ENCODE peak calls at places on chromosomes 5 and 9, in seven cellular contexts. One of them, this sample, is unnamed. For H3K4me1, the result is how much of the 10 kb centered on the place peaks cover.

GRCh38 chr5:148976569-148977321 is 86.1 kb downstream of the SH3TC2 start:
- DNase-seq in cardiac muscle cell: no peak
- DNase-seq in IMR-90: peak
- DNase-seq in prostate gland: peak
- DNase-seq in body of pancreas: no peak
- DNase-seq in psoas muscle: no peak
- DNase-seq in thyroid gland: no peak
- DNase-seq in this sample: no peak

GRCh38 chr5:170523830-170524229 is 20.0 kb downstream of the KCNIP1 start:
- DNase-seq in cardiac muscle cell: no peak
- DNase-seq in IMR-90: no peak
- DNase-seq in prostate gland: no peak
- DNase-seq in body of pancreas: no peak
- DNase-seq in psoas muscle: no peak
- DNase-seq in thyroid gland: no peak
- DNase-seq in this sample: no peak

GRCh38 chr5:10607666-10608442 is 44.0 kb downstream of the ANKRD33B start:
- DNase-seq in cardiac muscle cell: peak
- DNase-seq in IMR-90: peak
- DNase-seq in prostate gland: no peak
- DNase-seq in body of pancreas: no peak
- DNase-seq in psoas muscle: peak
- DNase-seq in thyroid gland: peak
- DNase-seq in this sample: no peak

GRCh38 chr5:115389799-115390382 is 93.4 kb upstream of the CCDC112 start:
- DNase-seq in cardiac muscle cell: no peak
- DNase-seq in IMR-90: no peak
- DNase-seq in prostate gland: no peak
- DNase-seq in body of pancreas: no peak
- DNase-seq in psoas muscle: no peak
- DNase-seq in thyroid gland: peak
- DNase-seq in this sample: no peak

GRCh38 chr9:85178486-85178885 is 509.0 kb downstream of the NTRK2 start:
- DNase-seq in cardiac muscle cell: peak
- DNase-seq in IMR-90: no peak
- DNase-seq in prostate gland: no peak
- DNase-seq in body of pancreas: no peak
- DNase-seq in psoas muscle: no peak
- DNase-seq in thyroid gland: peak
- DNase-seq in this sample: no peak

GRCh38 chr5:31075981-31076380 is 117.5 kb upstream of the CDH6 start:
- DNase-seq in cardiac muscle cell: no peak
- DNase-seq in IMR-90: no peak
- DNase-seq in prostate gland: no peak
- DNase-seq in body of pancreas: no peak
- DNase-seq in psoas muscle: no peak
- DNase-seq in thyroid gland: no peak
- DNase-seq in this sample: no peak

GRCh38 chr5:159961176-159961689 is 45.0 kb downstream of the ADRA1B start:
- DNase-seq in cardiac muscle cell: no peak
- DNase-seq in IMR-90: no peak
- DNase-seq in prostate gland: no peak
- DNase-seq in body of pancreas: no peak
- DNase-seq in psoas muscle: no peak
- DNase-seq in thyroid gland: no peak
- DNase-seq in this sample: no peak

GRCh38 chr5:116176124-116176523 is 91.3 kb downstream of the COMMD10 start:
- DNase-seq in cardiac muscle cell: no peak
- DNase-seq in IMR-90: peak
- DNase-seq in prostate gland: no peak
- DNase-seq in body of pancreas: no peak
- DNase-seq in psoas muscle: no peak
- DNase-seq in thyroid gland: no peak
- DNase-seq in this sample: no peak

GRCh38 chr5:6820851-6821479 is 107.7 kb downstream of the TENT4A start:
- DNase-seq in cardiac muscle cell: peak
- DNase-seq in IMR-90: no peak
- DNase-seq in prostate gland: no peak
- DNase-seq in body of pancreas: peak
- DNase-seq in psoas muscle: no peak
- DNase-seq in thyroid gland: no peak
- DNase-seq in this sample: peak

GRCh38 chr9:86714976-86715375 is 232.3 kb downstream of the GAS1 start:
- DNase-seq in cardiac muscle cell: no peak
- DNase-seq in IMR-90: peak
- DNase-seq in prostate gland: no peak
- DNase-seq in body of pancreas: no peak
- DNase-seq in psoas muscle: no peak
- DNase-seq in thyroid gland: no peak
- DNase-seq in this sample: no peak

GRCh38 chr9:113486327-113486726 is 22.8 kb downstream of the RGS3 start:
- DNase-seq in cardiac muscle cell: no peak
- DNase-seq in IMR-90: no peak
- DNase-seq in prostate gland: no peak
- DNase-seq in body of pancreas: no peak
- DNase-seq in psoas muscle: no peak
- DNase-seq in thyroid gland: no peak
- DNase-seq in this sample: no peak

GRCh38 chr5:40904205-40904993 is 4.9 kb upstream of the C7 start:
- DNase-seq in cardiac muscle cell: peak
- DNase-seq in IMR-90: peak
- DNase-seq in prostate gland: peak
- DNase-seq in body of pancreas: peak
- DNase-seq in psoas muscle: peak
- DNase-seq in thyroid gland: peak
- DNase-seq in this sample: no peak

GRCh38 chr5:10467281-10468198 is 25.9 kb downstream of the ROPN1L start:
- DNase-seq in cardiac muscle cell: no peak
- DNase-seq in IMR-90: peak
- DNase-seq in prostate gland: no peak
- DNase-seq in body of pancreas: no peak
- DNase-seq in psoas muscle: no peak
- DNase-seq in thyroid gland: peak
- DNase-seq in this sample: no peak

GRCh38 chr5:140341591-140341990 is 4.8 kb downstream of the HBEGF start:
- DNase-seq in cardiac muscle cell: no peak
- DNase-seq in IMR-90: no peak
- DNase-seq in prostate gland: no peak
- DNase-seq in body of pancreas: no peak
- DNase-seq in psoas muscle: peak
- DNase-seq in thyroid gland: no peak
- DNase-seq in this sample: no peak

GRCh38 chr5:172665049-172665541 is 24.0 kb downstream of the NEURL1B start:
- DNase-seq in cardiac muscle cell: no peak
- DNase-seq in IMR-90: no peak
- DNase-seq in prostate gland: no peak
- DNase-seq in body of pancreas: no peak
- DNase-seq in psoas muscle: no peak
- DNase-seq in thyroid gland: no peak
- DNase-seq in this sample: no peak

GRCh38 chr9:3088166-3088702 is 244.3 kb upstream of the PUM3 start:
- DNase-seq in cardiac muscle cell: no peak
- DNase-seq in IMR-90: no peak
- DNase-seq in prostate gland: no peak
- DNase-seq in body of pancreas: no peak
- DNase-seq in psoas muscle: no peak
- DNase-seq in thyroid gland: no peak
- DNase-seq in this sample: no peak

GRCh38 chr9:126702501-126703329 is 89.0 kb downstream of the LMX1B start:
- DNase-seq in cardiac muscle cell: peak
- DNase-seq in IMR-90: no peak
- DNase-seq in prostate gland: no peak
- DNase-seq in body of pancreas: no peak
- DNase-seq in psoas muscle: no peak
- DNase-seq in thyroid gland: no peak
- DNase-seq in this sample: no peak

GRCh38 chr9:70165006-70165602 is 93.7 kb upstream of the SMC5 start:
- DNase-seq in cardiac muscle cell: no peak
- DNase-seq in IMR-90: peak
- DNase-seq in prostate gland: no peak
- DNase-seq in body of pancreas: no peak
- DNase-seq in psoas muscle: no peak
- DNase-seq in thyroid gland: peak
- DNase-seq in this sample: no peak

GRCh38 chr5:57841671-57842375 is 359.2 kb upstream of the ACTBL2 start:
- DNase-seq in cardiac muscle cell: peak
- DNase-seq in IMR-90: peak
- DNase-seq in prostate gland: no peak
- DNase-seq in body of pancreas: no peak
- DNase-seq in psoas muscle: no peak
- DNase-seq in thyroid gland: no peak
- DNase-seq in this sample: no peak

GRCh38 chr9:113431181-113431580 is 20.6 kb downstream of the C9orf43 start:
- DNase-seq in cardiac muscle cell: no peak
- DNase-seq in IMR-90: no peak
- DNase-seq in prostate gland: no peak
- DNase-seq in body of pancreas: no peak
- DNase-seq in psoas muscle: no peak
- DNase-seq in thyroid gland: no peak
- DNase-seq in this sample: no peak

DNA sequence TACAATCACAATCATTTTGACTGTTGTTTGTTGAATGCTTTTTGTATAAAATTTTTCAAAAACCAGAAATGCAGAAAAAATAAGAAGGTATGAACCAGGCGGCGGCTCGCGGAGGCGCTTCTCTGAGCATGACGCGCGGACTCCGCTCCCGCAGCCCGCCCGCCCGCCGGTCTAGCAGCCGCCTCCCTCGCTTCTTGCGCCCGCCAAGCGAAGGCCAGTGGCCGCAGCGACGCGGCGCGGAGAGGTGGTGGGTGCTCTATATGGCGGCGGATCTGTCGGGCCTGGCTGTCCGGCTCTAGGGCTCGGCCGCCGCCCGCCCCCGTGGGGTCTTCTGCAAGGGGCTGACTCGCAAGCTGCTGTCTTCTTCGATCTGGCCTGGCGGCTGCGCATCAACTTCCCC is 93.8 kb downstream of the ANKRD18A start:
- DNase-seq in cardiac muscle cell: no peak
- DNase-seq in IMR-90: no peak
- DNase-seq in prostate gland: no peak
- DNase-seq in body of pancreas: no peak
- DNase-seq in psoas muscle: no peak
- DNase-seq in thyroid gland: no peak
- DNase-seq in this sample: no peak
- H3K4me3 ChIP-seq in cardiac muscle cell: no peak
- H3K4me3 ChIP-seq in IMR-90: no peak
- H3K4me3 ChIP-seq in prostate gland: no peak
- H3K4me3 ChIP-seq in body of pancreas: no peak
- H3K4me3 ChIP-seq in psoas muscle: no peak
- H3K4me3 ChIP-seq in thyroid gland: no peak
- H3K4me3 ChIP-seq in this sample: no peak

DNA sequence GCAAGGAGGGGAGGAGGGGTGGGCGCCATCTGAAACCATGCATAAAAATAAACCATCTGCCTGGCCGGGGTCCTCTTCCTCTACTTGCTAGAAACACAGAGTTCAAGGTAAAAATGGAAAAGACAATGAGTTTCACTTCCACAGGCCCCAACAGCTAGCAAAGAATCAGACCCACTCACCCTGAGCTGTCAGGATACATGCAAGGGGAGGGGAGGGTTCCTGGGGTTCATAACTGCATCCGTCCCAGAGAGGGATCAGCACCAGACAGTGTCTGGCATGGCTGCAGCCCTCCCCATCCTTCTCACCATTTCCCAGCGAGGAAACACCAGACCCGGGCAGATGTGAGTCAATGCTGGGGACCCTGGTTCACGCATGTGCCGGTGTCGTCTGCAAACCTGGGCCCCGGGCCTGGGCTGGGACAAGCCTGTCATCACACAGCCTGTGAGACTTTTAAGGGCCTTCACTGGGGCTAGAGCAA is 55.4 kb downstream of the SEMA4D start:
- DNase-seq in cardiac muscle cell: no peak
- DNase-seq in IMR-90: no peak
- DNase-seq in prostate gland: no peak
- DNase-seq in body of pancreas: no peak
- DNase-seq in psoas muscle: no peak
- DNase-seq in thyroid gland: no peak
- DNase-seq in this sample: no peak
- H3K4me1 ChIP-seq in cardiac muscle cell: under half
- H3K4me1 ChIP-seq in IMR-90: under half
- H3K4me1 ChIP-seq in prostate gland: under half
- H3K4me1 ChIP-seq in body of pancreas: under half
- H3K4me1 ChIP-seq in psoas muscle: half or more
- H3K4me1 ChIP-seq in thyroid gland: under half
- H3K4me1 ChIP-seq in this sample: half or more

GRCh38 chr5:35598707-35599370 is 18.8 kb upstream of the SPEF2 start:
- DNase-seq in cardiac muscle cell: peak
- DNase-seq in IMR-90: no peak
- DNase-seq in prostate gland: no peak
- DNase-seq in body of pancreas: peak
- DNase-seq in psoas muscle: no peak
- DNase-seq in thyroid gland: no peak
- DNase-seq in this sample: no peak
- TF ChIP-seq CTCF in cardiac muscle cell: no peak
- TF ChIP-seq CTCF in IMR-90: no peak
- TF ChIP-seq CTCF in prostate gland: no peak
- TF ChIP-seq CTCF in body of pancreas: peak
- TF ChIP-seq CTCF in psoas muscle: no peak
- TF ChIP-seq CTCF in thyroid gland: no peak
- TF ChIP-seq CTCF in this sample: no peak

DNA sequence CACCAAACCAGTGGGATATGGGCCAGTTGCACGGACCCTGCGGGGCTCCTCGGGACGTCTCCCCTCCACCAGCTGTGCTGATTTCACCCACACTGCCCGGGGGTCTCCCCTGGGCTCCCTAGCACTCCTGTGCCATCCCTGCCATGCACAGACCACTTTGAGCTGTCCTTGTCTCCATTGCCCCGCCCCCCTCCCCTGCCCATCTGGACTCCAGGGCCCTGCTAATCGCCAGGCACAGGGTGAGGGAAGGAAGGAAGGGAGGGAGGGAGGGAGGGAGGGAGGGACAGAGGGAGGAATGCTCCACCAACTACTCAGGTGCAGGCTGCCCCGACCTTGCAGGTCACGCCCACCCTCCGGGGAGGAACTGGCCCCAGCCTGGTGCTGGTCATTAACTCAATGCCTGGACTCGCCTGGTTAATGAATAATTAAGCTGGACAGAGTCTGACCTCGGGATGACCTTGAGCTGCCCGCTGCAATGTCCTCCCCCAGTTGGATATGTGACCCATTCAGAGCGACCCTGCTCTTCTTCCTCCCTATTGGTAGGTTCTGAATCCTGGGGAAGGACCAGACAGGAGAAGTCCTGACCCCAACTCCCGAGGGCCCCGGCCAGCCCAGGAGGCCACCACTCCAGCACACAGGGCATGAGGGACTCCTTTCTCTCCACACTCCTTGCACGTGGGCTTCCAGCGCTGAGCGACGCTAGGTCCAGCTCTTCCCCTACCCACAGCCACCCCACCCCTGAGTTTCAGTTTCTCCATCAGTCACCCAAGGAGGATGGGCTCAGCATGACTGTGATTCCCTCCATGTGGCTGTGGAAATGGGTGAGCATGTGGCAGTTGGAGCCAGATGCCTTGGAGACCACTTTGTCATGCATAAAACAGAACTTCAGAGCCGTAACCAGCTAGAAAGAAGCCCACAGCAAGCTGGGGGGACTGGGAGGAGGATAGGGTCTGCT is 62.1 kb downstream of the C9orf50 start:
- DNase-seq in cardiac muscle cell: peak
- DNase-seq in IMR-90: no peak
- DNase-seq in prostate gland: no peak
- DNase-seq in body of pancreas: peak
- DNase-seq in psoas muscle: no peak
- DNase-seq in thyroid gland: peak
- DNase-seq in this sample: no peak
- H3K4me3 ChIP-seq in cardiac muscle cell: no peak
- H3K4me3 ChIP-seq in IMR-90: no peak
- H3K4me3 ChIP-seq in prostate gland: no peak
- H3K4me3 ChIP-seq in body of pancreas: no peak
- H3K4me3 ChIP-seq in psoas muscle: no peak
- H3K4me3 ChIP-seq in thyroid gland: no peak
- H3K4me3 ChIP-seq in this sample: no peak

This sample was measured in CD8-positive, alpha-beta T cell.